ENCODE peak calls at places on chromosomes 13 and 19, in four cellular contexts. W is mesenchymal stem cell, L is psoas muscle, Y is colonic mucosa. G is an unnamed sample. For H3K36me3, the result is how much of the 10 kb centered on the place peaks cover.

GRCh38 chr19:39676004-39676403 is 20.3 kb downstream of the LGALS16 start:
- DNase-seq in Y (no peak), L (no peak), W (no peak), G (peak)

GRCh38 chr13:75621147-75621546 is 15.0 kb upstream of the LMO7 start:
- DNase-seq in W (no peak), L (no peak), Y (no peak), G (no peak)

GRCh38 chr19:38107129-38107528 is 116.9 kb downstream of the DPF1 start:
- DNase-seq in Y (no peak), L (no peak), W (no peak), G (no peak)

GRCh38 chr19:38529610-38530009 is 88.1 kb downstream of the MAP4K1 start:
- DNase-seq in Y (no peak), W (no peak), L (no peak), G (no peak)

GRCh38 chr13:44364601-44365000 is 9.0 kb upstream of the SERP2 start:
- DNase-seq in W (peak), Y (no peak), L (no peak), G (peak)

GRCh38 chr13:113591750-113592149 is 7.2 kb downstream of the TFDP1 start:
- DNase-seq in Y (peak), W (no peak), L (no peak), G (no peak)

GRCh38 chr13:27280009-27280646 is 9.5 kb downstream of the RASL11A start:
- DNase-seq in L (no peak), W (no peak), Y (no peak), G (peak)

GRCh38 chr19:44694184-44694579 is 4.8 kb upstream of the CEACAM16 start:
- DNase-seq in L (no peak), Y (no peak), W (no peak), G (no peak)

GRCh38 chr13:73844986-73845385 is 289.2 kb downstream of the KLF12 start:
- DNase-seq in Y (no peak), W (no peak), L (no peak), G (no peak)

GRCh38 chr19:12881172-12881808 is at the start of gene DNASE2:
- DNase-seq in L (peak), W (peak), Y (peak), G (peak)

GRCh38 chr19:30783936-30784335 is 411.8 kb downstream of the ZNF536 start:
- DNase-seq in Y (no peak), L (no peak), W (no peak), G (no peak)

GRCh38 chr13:109383683-109384082 is 402.7 kb downstream of the IRS2 start:
- DNase-seq in W (peak), Y (no peak), L (no peak), G (no peak)

GRCh38 chr13:33678906-33679657 is 138.9 kb upstream of the RFC3 start:
- DNase-seq in L (peak), Y (peak), W (peak), G (peak)

GRCh38 chr13:95067303-95067702 is 233.9 kb downstream of the ABCC4 start:
- DNase-seq in L (no peak), Y (no peak), W (peak), G (peak)

GRCh38 chr13:44373601-44374347 is at the start of gene SERP2:
- DNase-seq in L (peak), Y (no peak), W (no peak), G (no peak)

GRCh38 chr19:47729468-47729798 is 15.9 kb upstream of the NOP53 start:
- DNase-seq in L (peak), Y (peak), W (peak), G (peak)

GRCh38 chr13:50149932-50150331 is 134.7 kb downstream of the KCNRG start:
- DNase-seq in L (no peak), Y (no peak), W (no peak), G (peak)

GRCh38 chr19:35546532-35546931 is 1.1 kb downstream of the TMEM147 start:
- DNase-seq in L (no peak), W (no peak), Y (no peak), G (no peak)

GRCh38 chr19:35549174-35549788 is 3.9 kb downstream of the TMEM147 start:
- DNase-seq in Y (peak), W (peak), L (no peak), G (no peak)

GRCh38 chr19:35552534-35553384 is 7.3 kb downstream of the TMEM147 start:
- DNase-seq in Y (no peak), L (no peak), W (no peak), G (no peak)

GRCh38 chr19:35551091-35551810 is 5.8 kb downstream of the TMEM147 start:
- DNase-seq in Y (no peak), L (no peak), W (no peak), G (no peak)

DNA sequence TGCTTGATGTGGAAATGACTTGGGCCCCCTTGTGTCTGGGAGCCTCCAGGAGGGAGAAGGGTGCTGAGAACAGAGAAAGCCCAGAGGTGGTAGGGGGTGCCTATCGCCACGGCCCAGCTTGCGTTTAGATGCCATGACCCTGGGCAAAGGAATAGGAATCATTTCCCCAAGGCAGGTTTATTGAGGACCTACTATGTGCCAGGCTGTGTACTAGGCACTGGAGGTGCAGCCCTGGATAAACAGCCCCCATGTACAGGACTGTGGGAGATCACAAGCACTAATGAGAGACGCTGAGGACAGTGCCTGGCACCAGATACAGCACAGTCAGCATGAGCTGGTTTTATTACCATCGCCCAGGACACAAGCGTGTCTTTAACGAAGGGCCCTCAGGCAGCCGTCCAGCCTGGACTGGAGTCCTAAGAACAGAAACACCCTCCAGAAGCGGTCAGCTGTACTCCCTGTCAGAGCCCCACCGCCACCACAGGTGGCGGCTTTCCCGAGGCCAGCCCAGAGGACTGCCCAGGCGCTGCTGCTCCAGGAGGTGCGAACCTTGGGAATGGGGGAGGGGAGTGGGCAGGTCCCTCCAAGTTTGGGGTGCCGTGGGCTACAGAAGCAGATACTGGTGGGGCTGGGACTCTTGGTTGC is 4.6 kb downstream of the TMEM147 start:
- DNase-seq in Y (no peak), W (no peak), L (no peak), G (no peak)
- H3K4me3 ChIP-seq in Y (no peak), W (no peak), L (no peak), G (no peak)

GRCh38 chr19:1118999-1119398 is 15.2 kb downstream of the GPX4 start:
- DNase-seq in L (no peak), Y (no peak), W (no peak), G (no peak)
- H3K36me3 ChIP-seq in L (half or more), Y (half or more), W (half or more), G (under half)

DNA sequence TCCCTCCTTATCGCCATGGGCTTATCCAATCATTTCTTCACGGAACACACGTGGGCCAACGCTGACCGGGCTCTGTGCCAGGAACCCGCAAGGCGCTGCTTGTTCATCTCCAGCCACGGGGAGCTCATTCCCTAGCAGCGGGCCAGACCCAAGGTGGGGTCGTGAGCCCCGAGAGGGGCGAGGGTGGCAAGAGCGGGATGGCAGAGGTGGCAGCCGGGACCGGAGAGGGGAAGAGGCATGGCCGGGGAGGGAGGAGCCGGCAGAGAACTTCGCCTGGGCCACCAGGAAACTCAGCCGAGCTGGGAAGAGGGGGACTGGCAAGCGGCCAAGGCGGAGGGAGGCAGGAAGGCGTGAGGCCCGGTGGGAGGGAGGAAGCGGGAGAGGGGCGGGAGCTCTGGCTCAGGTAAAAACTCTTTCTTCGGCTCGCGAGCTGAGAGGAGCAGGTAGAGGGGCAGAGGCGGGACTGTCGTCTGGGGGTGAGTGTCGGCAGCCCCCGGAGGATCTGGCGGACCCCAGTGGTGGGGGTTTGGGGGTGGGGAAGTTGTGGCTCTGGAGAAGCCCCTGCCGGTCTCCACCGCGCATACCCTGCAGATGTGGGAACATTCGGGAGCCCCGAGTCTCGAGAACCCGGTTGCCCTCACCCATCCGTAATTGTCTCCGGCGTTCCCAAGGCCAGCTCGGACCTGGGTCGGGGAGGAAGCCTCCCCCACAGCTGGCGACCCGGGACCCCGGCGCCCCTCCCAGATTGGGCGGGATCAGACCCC is at the start of gene B3GNT3:
- DNase-seq in Y (peak), L (peak), W (no peak), G (peak)
- H3K4me3 ChIP-seq in Y (peak), L (no peak), W (peak), G (no peak)

DNA sequence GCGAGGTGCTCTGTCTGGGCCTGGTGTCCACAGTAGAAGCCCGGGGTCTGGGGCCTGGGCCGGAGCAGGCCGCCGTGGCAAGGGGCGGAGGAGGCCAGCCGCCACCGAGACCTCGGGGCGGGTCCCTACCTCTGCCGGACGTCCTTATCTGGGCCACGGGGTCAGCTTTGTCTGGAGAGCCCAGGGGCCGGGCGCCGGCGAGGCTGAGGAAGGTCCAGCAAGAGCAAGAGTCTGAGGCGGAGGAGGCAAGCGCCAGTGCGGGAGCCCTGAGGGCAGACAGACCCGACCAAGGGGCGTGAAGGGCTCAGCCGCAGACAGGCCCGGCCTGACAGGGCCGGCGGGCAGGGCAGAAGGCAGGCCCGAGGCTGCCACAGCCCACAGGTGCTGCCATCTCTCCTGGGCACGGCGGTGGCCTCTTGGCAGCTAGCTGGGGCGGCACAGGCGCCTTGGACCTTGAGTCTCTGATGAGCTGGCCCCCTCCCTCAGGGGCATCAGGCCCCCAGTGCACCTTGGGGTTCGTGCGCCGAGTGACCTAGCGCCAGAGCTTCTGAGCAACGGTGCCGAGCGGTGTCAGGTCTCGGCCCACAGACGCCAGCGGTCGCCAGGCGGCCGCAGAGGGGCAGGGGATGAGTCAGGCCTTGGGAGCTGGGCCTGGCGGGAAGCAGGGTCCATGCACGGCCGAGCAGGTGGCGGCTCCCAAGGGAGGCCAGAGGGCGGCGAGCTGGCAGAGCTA is 19.1 kb upstream of the AKAP8 start:
- DNase-seq in W (no peak), Y (no peak), L (peak), G (no peak)
- H3K36me3 ChIP-seq in W (half or more), Y (under half), L (half or more), G (half or more)

GRCh38 chr19:48739835-48740704 is at the start of gene RASIP1:
- DNase-seq in W (no peak), L (no peak), Y (no peak), G (no peak)
- H3K4me3 ChIP-seq in W (no peak), L (peak), Y (peak), G (no peak)